ENCODE peak calls at places on chromosomes 7 and 10, in six cellular contexts. X, E, S, N, G and P are unnamed samples.

GRCh38 chr10:132120734-132121510 is 55.2 kb downstream of the JAKMIP3 start:
- DNase-seq in E (no peak), G (no peak), S (no peak), N (no peak), X (no peak), P (no peak)

GRCh38 chr7:110071219-110071618 is 1019.7 kb upstream of the LRRN3 start:
- DNase-seq in E (no peak), X (no peak), N (no peak), S (no peak), G (no peak), P (no peak)

GRCh38 chr7:15839415-15840100 is 153.1 kb upstream of the MEOX2 start:
- DNase-seq in E (no peak), G (peak; percentile 80), N (no peak), X (peak; percentile 85), S (no peak), P (peak; percentile 45)

GRCh38 chr7:73851410-73852338 is 9.3 kb upstream of the TMEM270 start:
- DNase-seq in X (no peak), G (no peak), E (no peak), N (no peak), S (no peak), P (no peak)

GRCh38 chr7:49644402-49645166 is 128.9 kb upstream of the VWC2 start:
- DNase-seq in X (peak; percentile 14), G (no peak), N (no peak), E (no peak), S (no peak), P (no peak)

GRCh38 chr7:112665709-112666108 is 124.5 kb downstream of the TMEM168 start:
- DNase-seq in N (no peak), E (no peak), S (peak; percentile 44), X (peak; percentile 61), G (no peak), P (no peak)

GRCh38 chr7:101943306-101943705 is 125.9 kb downstream of the CUX1 start:
- DNase-seq in X (no peak), S (no peak), E (no peak), N (no peak), G (no peak), P (no peak)

GRCh38 chr10:119423510-119423874 is 119.0 kb downstream of the RGS10 start:
- DNase-seq in E (no peak), S (no peak), X (no peak), G (no peak), N (no peak), P (no peak)

GRCh38 chr7:67484244-67484751 is 487.7 kb downstream of the TYW1 start:
- DNase-seq in E (no peak), N (no peak), G (no peak), S (peak; percentile 73), X (peak; percentile 91), P (peak; percentile 61)

GRCh38 chr7:25944777-25945176 is 207.2 kb upstream of the NFE2L3 start:
- DNase-seq in N (no peak), E (no peak), S (no peak), X (no peak), G (no peak), P (no peak)